ENCODE peak calls at places on chromosomes 12 and 14, in five cellular contexts. G is AG04450, Y is K562, R is colonic mucosa, S is MM.1S. P is an unnamed sample. For H3K27me3, the result is how much of the 10 kb centered on the place peaks cover.

GRCh38 chr12:112198120-112198733 is 72.9 kb downstream of the TRAFD1 start:
- DNase-seq in Y (peak), G (no peak), R (peak), S (peak), P (peak)

GRCh38 chr12:29350080-29350479 is 30.9 kb downstream of the ERGIC2 start:
- DNase-seq in G (no peak), Y (no peak), R (no peak), S (no peak), P (no peak)

GRCh38 chr12:112112423-112113132 is 4.0 kb upstream of the NAA25 start:
- DNase-seq in S (no peak), Y (no peak), G (no peak), R (no peak), P (no peak)

GRCh38 chr14:72889366-72889765 is 4.5 kb downstream of the DPF3 start:
- DNase-seq in R (no peak), S (peak), G (no peak), Y (no peak), P (no peak)

GRCh38 chr14:72677664-72678063 is 216.2 kb downstream of the DPF3 start:
- DNase-seq in R (no peak), G (no peak), Y (no peak), S (no peak), P (no peak)

GRCh38 chr12:74365178-74365964 is 172.3 kb upstream of the ATXN7L3B start:
- DNase-seq in Y (peak), R (no peak), G (peak), S (peak), P (no peak)

GRCh38 chr14:65354715-65355114 is 57.8 kb upstream of the FUT8 start:
- DNase-seq in S (no peak), Y (no peak), R (no peak), G (no peak), P (no peak)

GRCh38 chr14:36520601-36521525 is 831 bp upstream of the NKX2-1 start:
- DNase-seq in S (no peak), G (no peak), R (peak), Y (peak), P (peak)

GRCh38 chr14:93891756-93892504 is 35.2 kb upstream of the FAM181A start:
- DNase-seq in G (no peak), S (no peak), R (no peak), Y (no peak), P (no peak)

GRCh38 chr14:93893550-93894329 is 33.4 kb upstream of the FAM181A start:
- DNase-seq in R (no peak), S (no peak), Y (no peak), G (no peak), P (no peak)

GRCh38 chr14:93892923-93893549 is 34.1 kb upstream of the FAM181A start:
- DNase-seq in S (peak), Y (peak), R (peak), G (peak), P (peak)

GRCh38 chr14:93894992-93895391 is 32.2 kb upstream of the FAM181A start:
- DNase-seq in R (no peak), G (no peak), S (no peak), Y (no peak), P (no peak)

GRCh38 chr14:93892505-93892839 is 34.7 kb upstream of the FAM181A start:
- DNase-seq in R (no peak), G (no peak), S (no peak), Y (no peak), P (no peak)
- H3K27me3 ChIP-seq in R (under half), G (under half), S (under half), Y (under half), P (under half)

GRCh38 chr14:54786191-54786755 is 116.4 kb downstream of the GCH1 start:
- DNase-seq in S (no peak), G (no peak), R (no peak), Y (no peak), P (no peak)
- H3K27me3 ChIP-seq in S (under half), G (under half), R (under half), Y (under half), P (under half)

GRCh38 chr14:57970175-57970574 is 104.3 kb upstream of the SLC35F4 start:
- DNase-seq in S (no peak), G (no peak), R (no peak), Y (no peak), P (no peak)

GRCh38 chr14:57976701-57977100 is 110.8 kb upstream of the SLC35F4 start:
- DNase-seq in R (no peak), Y (no peak), S (no peak), G (no peak), P (no peak)

GRCh38 chr14:57970594-57970993 is 104.7 kb upstream of the SLC35F4 start:
- DNase-seq in S (no peak), R (no peak), G (no peak), Y (no peak), P (no peak)

GRCh38 chr14:57979376-57980048 is 113.6 kb upstream of the SLC35F4 start:
- DNase-seq in G (no peak), S (no peak), Y (no peak), R (no peak), P (no peak)

GRCh38 chr14:57974896-57975295 is 109.0 kb upstream of the SLC35F4 start:
- DNase-seq in R (no peak), G (no peak), Y (no peak), S (no peak), P (no peak)
- H3K27me3 ChIP-seq in R (under half), G (under half), Y (under half), S (under half), P (under half)

DNA sequence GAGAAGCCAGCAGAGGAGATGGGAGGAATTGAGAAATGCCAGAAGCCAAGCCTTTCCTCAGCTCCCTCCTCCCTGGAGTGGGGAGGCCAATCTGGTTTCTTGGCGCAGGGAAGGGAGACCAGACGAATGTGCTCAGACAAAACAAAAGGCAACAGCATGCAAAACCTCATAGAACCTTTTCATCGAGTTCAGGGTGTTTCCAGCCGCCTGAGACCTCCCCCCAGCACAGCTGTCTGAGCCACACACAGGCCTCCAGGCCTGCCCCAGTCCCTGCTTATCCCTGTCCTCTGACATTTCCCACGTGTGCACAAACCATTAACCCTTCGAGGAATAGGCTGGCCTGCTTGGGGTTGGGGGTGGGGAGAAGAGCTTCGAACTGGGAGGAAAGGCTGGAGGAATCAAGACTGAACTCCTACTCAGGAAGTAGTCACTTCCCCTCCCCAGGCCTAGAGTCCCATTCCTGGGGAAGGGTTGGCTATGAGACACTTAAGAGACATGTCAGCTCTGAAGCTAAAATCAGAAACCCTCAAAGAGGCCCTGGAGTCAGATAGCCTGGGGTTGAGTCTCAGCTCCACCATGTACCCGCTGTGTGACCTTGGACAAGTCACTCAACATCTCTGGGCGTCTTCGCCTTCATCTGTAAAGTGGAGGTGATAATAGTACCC is 10.7 kb downstream of the TBX3 start:
- DNase-seq in S (no peak), Y (no peak), R (no peak), G (peak), P (peak)
- H3K27me3 ChIP-seq in S (under half), Y (under half), R (under half), G (under half), P (under half)

GRCh38 chr12:108090107-108090899 is 38.8 kb upstream of the WSCD2 start:
- DNase-seq in S (no peak), G (no peak), Y (no peak), R (no peak), P (no peak)

GRCh38 chr12:108094250-108094649 is 34.8 kb upstream of the WSCD2 start:
- DNase-seq in G (no peak), Y (no peak), S (no peak), R (no peak), P (no peak)

GRCh38 chr12:108091351-108091750 is 37.7 kb upstream of the WSCD2 start:
- DNase-seq in S (no peak), G (no peak), R (no peak), Y (no peak), P (no peak)

GRCh38 chr12:108087900-108088299 is 41.2 kb upstream of the WSCD2 start:
- DNase-seq in Y (no peak), S (no peak), R (no peak), G (no peak), P (no peak)

DNA sequence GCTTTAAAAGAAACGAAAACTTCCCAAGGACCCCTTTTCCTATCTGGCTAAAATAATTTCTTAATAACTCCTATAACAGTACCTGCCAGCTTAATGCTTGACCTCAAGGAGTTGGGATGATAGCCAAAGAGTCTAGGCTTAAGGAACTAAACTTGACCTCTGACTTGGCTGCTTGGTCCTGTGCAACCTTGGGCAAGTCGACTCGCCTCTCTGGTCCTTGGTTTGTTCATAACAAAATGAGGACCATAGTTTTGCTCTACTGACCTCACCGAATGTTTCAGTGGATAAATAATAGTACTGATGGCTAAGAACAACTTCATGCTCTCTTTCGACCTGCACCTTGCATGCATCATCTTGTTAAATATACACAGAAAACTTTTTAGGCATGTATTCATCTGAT is 38.2 kb upstream of the WSCD2 start:
- DNase-seq in Y (no peak), S (no peak), G (no peak), R (no peak), P (no peak)
- H3K27me3 ChIP-seq in Y (under half), S (under half), G (under half), R (under half), P (under half)

DNA sequence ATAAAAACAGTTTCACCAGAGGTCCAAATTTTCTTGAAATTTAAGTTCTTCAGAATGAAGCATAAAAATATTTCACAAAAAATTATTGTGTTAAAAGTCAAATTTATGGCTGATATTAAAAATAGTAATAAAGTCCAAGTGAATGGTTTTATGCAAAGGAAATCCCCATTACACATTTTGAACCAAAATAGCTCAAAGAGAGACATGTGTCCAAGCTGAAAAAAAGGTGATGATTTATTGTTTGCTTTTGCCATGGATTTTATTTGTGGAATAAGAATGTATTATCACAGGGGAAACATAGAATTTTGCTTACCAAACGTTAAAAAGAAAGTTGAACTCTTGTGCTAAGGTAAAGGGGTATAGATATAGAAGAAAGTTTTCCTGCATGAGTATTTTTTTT is 4.6 kb downstream of the FOXG1 start:
- DNase-seq in S (no peak), G (no peak), R (no peak), Y (no peak), P (no peak)
- H3K27me3 ChIP-seq in S (under half), G (half or more), R (under half), Y (under half), P (under half)

GRCh38 chr12:95473947-95474817 is at the start of gene METAP2:
- DNase-seq in R (peak), Y (peak), S (peak), G (peak), P (peak)
- H3K27me3 ChIP-seq in R (under half), Y (under half), S (under half), G (under half), P (under half)

GRCh38 chr12:127696963-127697362 is 570.0 kb upstream of the TMEM132C start:
- DNase-seq in G (no peak), Y (no peak), R (no peak), S (no peak), P (no peak)
- H3K27me3 ChIP-seq in G (under half), Y (under half), R (under half), S (under half), P (under half)